ENCODE peak calls at places on chromosomes 11 and 22, in four cellular contexts. T, P, X and E are unnamed samples. For H3K4me1, the result is how much of the 10 kb centered on the place peaks cover.

GRCh38 chr11:62908468-62909072 is 12.6 kb downstream of the CHRM1 start:
- DNase-seq in P (no peak), X (no peak), T (no peak), E (no peak)

GRCh38 chr11:65225284-65226102 is 36.3 kb upstream of the POLA2 start:
- DNase-seq in T (peak), X (peak), P (peak), E (peak)

GRCh38 chr11:36306888-36307287 is 10.8 kb downstream of the PRR5L start:
- DNase-seq in X (peak), P (no peak), T (peak), E (peak)

GRCh38 chr11:65398362-65398910 is 12.0 kb downstream of the FRMD8 start:
- DNase-seq in P (no peak), T (no peak), X (no peak), E (no peak)

GRCh38 chr11:44325698-44326097 is 15.8 kb upstream of the ALX4 start:
- DNase-seq in T (no peak), X (no peak), P (no peak), E (no peak)

GRCh38 chr11:128246364-128247234 is 340.8 kb downstream of the ETS1 start:
- DNase-seq in T (peak), P (no peak), X (peak), E (no peak)

GRCh38 chr11:62546937-62547625 is 475 bp upstream of the AHNAK start:
- DNase-seq in T (peak), X (peak), P (no peak), E (no peak)

GRCh38 chr11:101428918-101429317 is 154.9 kb downstream of the TRPC6 start:
- DNase-seq in P (peak), T (peak), X (peak), E (no peak)

GRCh38 chr11:32420937-32421532 is 14.3 kb downstream of the WT1 start:
- DNase-seq in T (no peak), P (peak), X (no peak), E (peak)

GRCh38 chr22:27984001-27984695 is 65.1 kb upstream of the PITPNB start:
- DNase-seq in X (no peak), P (no peak), T (no peak), E (no peak)

GRCh38 chr22:30694171-30694637 is 470 bp upstream of the OSBP2 start:
- DNase-seq in P (no peak), X (peak), T (peak), E (peak)

GRCh38 chr11:36265793-36266628 is 23.2 kb downstream of the COMMD9 start:
- DNase-seq in X (peak), T (peak), P (peak), E (peak)

GRCh38 chr11:132312616-132313210 is 942.3 kb downstream of the NTM start:
- DNase-seq in T (peak), X (peak), P (peak), E (peak)

GRCh38 chr11:117796456-117797428 is at the start of gene DSCAML1:
- DNase-seq in P (no peak), T (no peak), X (peak), E (no peak)

GRCh38 chr22:26725012-26725676 is 67.8 kb downstream of the MIAT start:
- DNase-seq in T (no peak), X (no peak), P (no peak), E (no peak)

GRCh38 chr22:41681616-41682015 is 7.1 kb downstream of the SNU13 start:
- DNase-seq in X (no peak), T (no peak), P (peak), E (no peak)

GRCh38 chr11:35583843-35584242 is 34.4 kb upstream of the FJX1 start:
- DNase-seq in X (no peak), T (no peak), P (no peak), E (no peak)

GRCh38 chr22:48531721-48532435 is 1295.8 kb downstream of the BRD1 start:
- DNase-seq in T (no peak), X (peak), P (no peak), E (no peak)

GRCh38 chr11:59802639-59803176 is 7.9 kb downstream of the MRPL16 start:
- DNase-seq in T (peak), P (peak), X (peak), E (peak)

GRCh38 chr11:107018274-107018901 is at the start of gene GUCY1A2:
- DNase-seq in P (no peak), T (peak), X (peak), E (no peak)

GRCh38 chr11:122317337-122317736 is 201.3 kb upstream of the BLID start:
- DNase-seq in P (no peak), X (no peak), T (peak), E (no peak)

GRCh38 chr22:24358105-24358836 is 69.1 kb upstream of the ADORA2A start:
- DNase-seq in P (no peak), T (no peak), X (no peak), E (no peak)

GRCh38 chr22:24357547-24357946 is 69.9 kb upstream of the ADORA2A start:
- DNase-seq in P (no peak), T (no peak), X (peak), E (no peak)

GRCh38 chr22:24363243-24363642 is 64.2 kb upstream of the ADORA2A start:
- DNase-seq in T (no peak), X (no peak), P (no peak), E (no peak)

GRCh38 chr22:24361976-24362646 is 65.3 kb upstream of the ADORA2A start:
- DNase-seq in X (no peak), T (no peak), P (no peak), E (no peak)

GRCh38 chr22:24359452-24360120 is 67.8 kb upstream of the ADORA2A start:
- DNase-seq in X (no peak), P (no peak), T (no peak), E (no peak)
- H3K4me3 ChIP-seq in X (no peak), P (no peak), T (no peak), E (no peak)

GRCh38 chr11:111936045-111936400 is 1.1 kb upstream of the DIXDC1 start:
- DNase-seq in X (no peak), P (no peak), T (no peak), E (no peak)
- H3K4me1 ChIP-seq in X (under half), P (under half), T (under half), E (under half)

GRCh38 chr11:14500181-14500651 is 605 bp upstream of the COPB1 start:
- DNase-seq in P (peak), T (peak), X (peak), E (peak)

GRCh38 chr11:14503023-14503422 is 3.4 kb upstream of the COPB1 start:
- DNase-seq in P (no peak), T (peak), X (no peak), E (no peak)

GRCh38 chr11:14499178-14499559 is 442 bp downstream of the COPB1 start:
- DNase-seq in X (peak), T (peak), P (peak), E (peak)

GRCh38 chr11:14499560-14500180 is at the start of gene COPB1:
- DNase-seq in P (peak), T (peak), X (peak), E (peak)

DNA sequence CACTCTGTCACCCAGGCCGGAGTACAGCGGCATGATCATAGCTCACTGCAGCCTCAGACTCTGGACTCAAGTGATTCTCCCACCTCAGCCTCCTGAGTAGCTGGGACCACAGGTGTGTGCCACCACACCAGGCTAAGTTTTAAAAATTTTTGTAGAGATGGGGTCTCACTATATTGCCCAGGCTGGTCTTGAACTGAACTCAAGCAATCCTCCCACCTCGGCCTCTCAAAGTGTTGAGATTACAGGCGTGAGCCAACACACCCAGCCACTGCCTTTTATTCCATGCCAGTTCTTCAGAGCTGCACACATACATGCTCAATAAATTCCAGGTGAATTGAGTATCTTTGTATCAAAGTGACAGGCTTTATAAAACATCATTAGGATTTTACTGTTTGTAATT is 2.4 kb upstream of the COPB1 start:
- DNase-seq in P (no peak), X (no peak), T (no peak), E (no peak)
- H3K27ac ChIP-seq in P (no peak), X (no peak), T (no peak), E (no peak)

GRCh38 chr22:37591823-37592404 is 12.0 kb upstream of the LGALS2 start:
- DNase-seq in P (no peak), T (no peak), X (no peak), E (no peak)
- H3K4me3 ChIP-seq in P (peak), T (peak), X (peak), E (peak)